ENCODE peak calls at places on chromosomes 5 and 9, in four cellular contexts. G, Z, X and O are unnamed samples. For H3K4me1, the result is how much of the 10 kb centered on the place peaks cover.

GRCh38 chr5:96067902-96068614 is 106.4 kb upstream of the ELL2 start:
- DNase-seq in Z (no peak), G (peak), X (no peak), O (peak)

GRCh38 chr5:36458746-36459145 is 147.7 kb upstream of the SLC1A3 start:
- DNase-seq in X (no peak), G (no peak), Z (no peak), O (no peak)

GRCh38 chr9:95738438-95738837 is 137.1 kb upstream of the ERCC6L2 start:
- DNase-seq in X (no peak), G (no peak), Z (no peak), O (no peak)

GRCh38 chr9:89877051-89878002 is 272.5 kb downstream of the GADD45G start:
- DNase-seq in X (peak), Z (no peak), G (no peak), O (no peak)

GRCh38 chr5:109654455-109654854 is 35.3 kb upstream of the MAN2A1 start:
- DNase-seq in X (no peak), G (peak), Z (no peak), O (no peak)

GRCh38 chr9:137461663-137462395 is 2.7 kb upstream of the NSMF start:
- DNase-seq in G (no peak), X (peak), Z (peak), O (peak)

GRCh38 chr9:112531666-112532282 is 45.1 kb downstream of the KIAA1958 start:
- DNase-seq in X (no peak), Z (no peak), G (peak), O (peak)

GRCh38 chr5:38347040-38347763 is 88.8 kb downstream of the EGFLAM start:
- DNase-seq in Z (no peak), G (peak), X (no peak), O (no peak)

GRCh38 chr9:114701971-114702370 is 20.0 kb upstream of the TEX48 start:
- DNase-seq in Z (no peak), G (no peak), X (no peak), O (no peak)

GRCh38 chr9:128634111-128634510 is 22.5 kb downstream of the DYNC2I2 start:
- DNase-seq in X (no peak), G (no peak), Z (no peak), O (no peak)

GRCh38 chr5:137617806-137618205 is 118.1 kb downstream of the KLHL3 start:
- DNase-seq in Z (no peak), G (peak), X (no peak), O (no peak)

GRCh38 chr5:14871084-14871572 is 450 bp downstream of the ANKH start:
- DNase-seq in G (peak), X (peak), Z (peak), O (peak)

GRCh38 chr9:102975246-102975645 is 19.9 kb upstream of the CYLC2 start:
- DNase-seq in Z (no peak), G (no peak), X (no peak), O (no peak)

GRCh38 chr9:118367383-118367782 is 663.2 kb downstream of the TLR4 start:
- DNase-seq in X (no peak), G (no peak), Z (no peak), O (no peak)

GRCh38 chr9:131397100-131397790 is 3.4 kb downstream of the PRRC2B start:
- DNase-seq in X (no peak), G (peak), Z (peak), O (no peak)

GRCh38 chr9:136091582-136092352 is 3.3 kb downstream of the NACC2 start:
- DNase-seq in X (no peak), Z (no peak), G (peak), O (no peak)

GRCh38 chr5:144504929-144505578 is 334.4 kb downstream of the KCTD16 start:
- DNase-seq in G (no peak), Z (peak), X (no peak), O (peak)

GRCh38 chr9:113568081-113568435 is 104.5 kb downstream of the RGS3 start:
- DNase-seq in G (no peak), Z (no peak), X (peak), O (no peak)

GRCh38 chr5:52738095-52738506 is 49.6 kb upstream of the ITGA1 start:
- DNase-seq in Z (no peak), G (peak), X (no peak), O (no peak)

GRCh38 chr9:34653131-34653530 is 1.1 kb downstream of the IL11RA start:
- DNase-seq in X (no peak), G (peak), Z (no peak), O (no peak)

GRCh38 chr9:34650816-34651215 is 1.2 kb upstream of the IL11RA start:
- DNase-seq in Z (no peak), X (no peak), G (no peak), O (no peak)

GRCh38 chr9:34651876-34652602 is at the start of gene IL11RA:
- DNase-seq in G (peak), X (peak), Z (peak), O (peak)

GRCh38 chr9:34652608-34653007 is 623 bp downstream of the IL11RA start:
- DNase-seq in X (no peak), G (peak), Z (no peak), O (no peak)

DNA sequence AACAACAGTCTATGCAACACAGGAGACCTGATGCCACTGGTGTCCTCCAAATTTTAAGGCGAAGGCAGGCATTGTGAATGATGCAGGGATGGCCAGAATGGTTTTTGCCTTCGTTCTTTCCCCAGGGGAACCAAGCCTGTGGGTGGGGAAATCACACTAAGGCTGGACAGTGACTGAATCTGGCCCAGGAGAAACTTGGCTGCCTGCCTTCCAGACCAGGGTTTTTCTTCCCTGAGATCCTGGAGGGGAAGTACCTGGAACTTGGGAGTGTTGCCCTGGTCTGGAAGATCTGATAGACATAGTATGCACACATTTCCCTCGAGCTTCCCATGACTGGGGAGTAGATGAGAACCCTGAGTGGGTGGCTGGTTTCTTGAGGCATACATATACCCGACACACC is 699 bp upstream of the IL11RA start:
- DNase-seq in X (peak), Z (no peak), G (peak), O (peak)
- H3K27ac ChIP-seq in X (peak), Z (no peak), G (peak), O (peak)

GRCh38 chr9:100427366-100428263 is 672 bp downstream of the MSANTD3 start:
- DNase-seq in Z (peak), X (peak), G (peak), O (peak)
- H3K4me1 ChIP-seq in Z (under half), X (under half), G (under half), O (under half)

DNA sequence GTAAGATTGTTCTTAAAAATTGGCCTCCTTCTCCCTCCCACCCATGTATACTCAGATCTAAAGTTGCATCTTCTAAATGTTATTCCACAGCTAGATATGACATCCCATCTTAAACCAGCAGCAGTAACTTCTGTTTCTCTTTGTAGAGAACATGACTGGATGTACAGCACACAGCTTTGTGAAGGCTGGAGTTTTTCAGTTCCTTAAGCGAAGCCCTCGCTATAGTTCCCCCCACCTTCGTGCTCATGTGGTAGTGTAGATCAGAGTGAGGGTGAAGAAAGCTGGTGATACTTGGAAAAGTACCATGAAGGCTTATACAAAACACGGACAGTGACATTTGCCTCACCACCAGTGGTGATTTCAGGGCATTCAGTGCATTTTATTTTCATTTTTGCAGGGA is 137.5 kb downstream of the MAT2B start:
- DNase-seq in X (no peak), G (no peak), Z (no peak), O (no peak)
- H3K27ac ChIP-seq in X (no peak), G (no peak), Z (no peak), O (no peak)

DNA sequence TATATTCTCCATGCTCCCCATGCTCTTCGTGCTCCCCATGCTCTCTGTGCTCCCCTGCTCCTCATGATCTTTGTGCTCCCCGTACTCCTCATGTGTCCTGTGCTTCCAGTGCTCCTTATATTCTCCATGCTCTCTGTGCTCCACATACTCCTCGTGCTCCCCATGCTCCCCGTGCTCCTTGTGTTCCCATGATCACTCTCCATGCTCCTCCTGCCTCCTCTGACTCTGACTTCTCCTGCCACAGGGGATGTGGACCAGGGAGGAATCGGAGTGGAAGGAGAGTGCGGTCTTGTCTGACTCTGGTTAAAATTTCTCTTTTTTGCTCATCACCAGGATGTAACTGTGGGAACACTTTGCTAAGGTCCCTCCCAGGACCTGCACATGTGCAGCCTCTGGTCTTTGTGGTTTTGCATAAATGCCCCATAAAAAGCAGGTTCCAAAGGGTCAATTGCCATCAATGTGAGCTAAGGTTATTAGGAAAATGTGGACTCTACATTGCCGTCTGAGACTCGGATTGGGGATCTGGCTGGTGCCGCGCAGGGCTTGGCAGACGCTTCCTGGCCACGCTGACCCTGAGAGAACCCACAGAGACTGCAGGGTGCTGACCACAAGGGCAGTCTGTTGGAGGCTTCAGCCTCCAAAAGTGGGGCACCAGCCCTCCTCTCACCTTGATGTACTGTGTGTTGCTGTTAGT is 52.5 kb downstream of the TRIP13 start:
- DNase-seq in G (no peak), X (no peak), Z (no peak), O (peak)
- H3K4me1 ChIP-seq in G (under half), X (under half), Z (under half), O (under half)